ENCODE peak calls at places on chromosomes 2 and 18, in five cellular contexts. H is non-pigmented ciliary epithelial cell, I is NCI-H2171 treated with DMSO at 0.1 percent for 48 hours, K is osteoblast, S is nephron progenitor cell. L is an unnamed sample.

GRCh38 chr2:44596537-44597320 is 235.0 kb downstream of the CAMKMT start:
- DNase-seq in I (no peak), S (no peak), H (no peak), K (no peak), L (no peak)

GRCh38 chr2:19810637-19811036 is 91.1 kb downstream of the TTC32 start:
- DNase-seq in I (no peak), K (no peak), S (no peak), H (no peak), L (no peak)

GRCh38 chr2:56250153-56250729 is 66.5 kb downstream of the CCDC85A start:
- DNase-seq in K (no peak), I (no peak), H (no peak), S (no peak), L (no peak)

GRCh38 chr2:46548103-46548486 is 68.7 kb downstream of the TMEM247 start:
- DNase-seq in S (no peak), H (no peak), I (no peak), K (peak; percentile 48), L (no peak)

GRCh38 chr2:7692657-7693161 is 775.5 kb downstream of the RNF144A start:
- DNase-seq in K (peak; percentile 29), H (no peak), I (peak; percentile 37), S (no peak), L (no peak)

GRCh38 chr18:57921708-57922107 is 118.6 kb upstream of the ATP8B1 start:
- DNase-seq in K (peak; percentile 31), H (no peak), I (peak; percentile 8), S (no peak), L (no peak)

GRCh38 chr2:2689313-2689712 is 358.2 kb upstream of the MYT1L start:
- DNase-seq in S (no peak), I (peak; percentile 15), K (no peak), H (no peak), L (no peak)

GRCh38 chr2:233807966-233808892 is 30.1 kb downstream of the MROH2A start:
- DNase-seq in H (no peak), S (no peak), I (no peak), K (peak; percentile 35), L (no peak)

GRCh38 chr2:165847001-165847400 is 53.0 kb upstream of the GALNT3 start:
- DNase-seq in H (no peak), I (no peak), K (no peak), S (no peak), L (no peak)

GRCh38 chr2:237571551-237571950 is 5.2 kb downstream of the PRLH start:
- DNase-seq in I (no peak), H (no peak), S (no peak), K (no peak), L (no peak)

GRCh38 chr2:196434217-196434616 is 205.3 kb upstream of the CCDC150 start:
- DNase-seq in I (no peak), H (no peak), S (no peak), K (no peak), L (no peak)

GRCh38 chr2:172196768-172197322 is 94.1 kb upstream of the DLX2 start:
- DNase-seq in H (peak; percentile 54), S (no peak), I (no peak), K (peak; percentile 50), L (no peak)

GRCh38 chr18:13216092-13216582 is 2.4 kb upstream of the LDLRAD4 start:
- DNase-seq in H (peak; percentile 19), K (peak; percentile 93), S (peak; percentile 42), I (peak; percentile 71), L (no peak)

GRCh38 chr18:32888311-32888710 is 115.5 kb upstream of the KLHL14 start:
- DNase-seq in I (no peak), S (peak; percentile 5), K (no peak), H (no peak), L (no peak)

GRCh38 chr2:134785659-134786058 is 52.8 kb upstream of the ACMSD start:
- DNase-seq in H (no peak), S (no peak), K (no peak), I (no peak), L (no peak)

GRCh38 chr2:239326831-239327535 is 73.8 kb downstream of the HDAC4 start:
- DNase-seq in H (no peak), S (no peak), K (no peak), I (peak; percentile 45), L (no peak)

GRCh38 chr2:9422321-9423099 is 818 bp downstream of the ITGB1BP1 start:
- DNase-seq in H (no peak), K (peak; percentile 85), S (peak; percentile 34), I (peak; percentile 68), L (peak; percentile 57)

GRCh38 chr18:28682912-28683311 is 506.0 kb upstream of the CDH2 start:
- DNase-seq in H (no peak), K (no peak), I (no peak), S (no peak), L (no peak)

GRCh38 chr2:238848566-238848940 is 668 bp downstream of the TWIST2 start:
- DNase-seq in S (peak; percentile 38), H (no peak), K (peak; percentile 88), I (no peak), L (no peak)

GRCh38 chr2:86523491-86523890 is 39.8 kb downstream of the CHMP3 start:
- DNase-seq in H (no peak), I (no peak), S (no peak), K (no peak), L (no peak)

GRCh38 chr2:28274911-28275685 is 117.6 kb upstream of the FOSL2 start:
- DNase-seq in I (no peak), H (peak; percentile 99), K (peak; percentile 88), S (no peak), L (no peak)

GRCh38 chr2:233053928-233054774 is 6.0 kb upstream of the INPP5D start:
- DNase-seq in H (no peak), I (peak; percentile 1), K (peak; percentile 93), S (peak; percentile 81), L (no peak)

GRCh38 chr18:59864446-59864764 is 35.4 kb upstream of the PMAIP1 start:
- DNase-seq in H (no peak), S (no peak), I (no peak), K (no peak), L (no peak)

GRCh38 chr2:39723946-39724827 is 54.9 kb downstream of the THUMPD2 start:
- DNase-seq in S (no peak), I (no peak), H (no peak), K (no peak), L (no peak)

GRCh38 chr2:151638188-151638933 is 95.9 kb downstream of the NEB start:
- DNase-seq in H (no peak), S (no peak), K (no peak), I (no peak), L (no peak)

GRCh38 chr2:72143441-72144356 is 4.0 kb downstream of the CYP26B1 start:
- DNase-seq in I (no peak), K (peak; percentile 89), S (peak; percentile 52), H (no peak), L (no peak)

L was measured in anterior cingulate cortex.